ENCODE peak calls at places on chromosomes 13 and 19, in ten cellular contexts. One of them, this sample, is unnamed.

GRCh38 chr13:37303610-37304009 is 198.1 kb upstream of the CSNK1A1L start:
- DNase-seq in hepatocyte: no peak
- DNase-seq in neural progenitor cell: no peak
- DNase-seq in HepG2: no peak
- DNase-seq in GM23248: no peak
- DNase-seq in A673: no peak
- DNase-seq in fibroblast of lung: no peak
- DNase-seq in GM12878: no peak
- DNase-seq in PC-3: no peak
- DNase-seq in K562: no peak
- DNase-seq in this sample: no peak

GRCh38 chr13:30529085-30529815 is 63.5 kb upstream of the HMGB1 start:
- DNase-seq in hepatocyte: no peak
- DNase-seq in neural progenitor cell: no peak
- DNase-seq in HepG2: no peak
- DNase-seq in GM23248: peak; percentile 75
- DNase-seq in A673: no peak
- DNase-seq in fibroblast of lung: peak; percentile 34
- DNase-seq in GM12878: peak; percentile 30
- DNase-seq in PC-3: no peak
- DNase-seq in K562: no peak
- DNase-seq in this sample: no peak

GRCh38 chr19:41341669-41342490 is 11.8 kb downstream of the TGFB1 start:
- DNase-seq in hepatocyte: no peak
- DNase-seq in neural progenitor cell: no peak
- DNase-seq in HepG2: no peak
- DNase-seq in GM23248: no peak
- DNase-seq in A673: no peak
- DNase-seq in fibroblast of lung: no peak
- DNase-seq in GM12878: no peak
- DNase-seq in PC-3: no peak
- DNase-seq in K562: no peak
- DNase-seq in this sample: no peak

GRCh38 chr13:77810430-77810829 is 108.2 kb downstream of the EDNRB start:
- DNase-seq in hepatocyte: no peak
- DNase-seq in neural progenitor cell: no peak
- DNase-seq in HepG2: no peak
- DNase-seq in GM23248: peak; percentile 69
- DNase-seq in A673: peak; percentile 72
- DNase-seq in fibroblast of lung: peak; percentile 12
- DNase-seq in GM12878: no peak
- DNase-seq in PC-3: peak; percentile 53
- DNase-seq in K562: no peak
- DNase-seq in this sample: no peak

GRCh38 chr13:98325724-98326123 is 148.7 kb upstream of the RNF113B start:
- DNase-seq in hepatocyte: no peak
- DNase-seq in neural progenitor cell: no peak
- DNase-seq in HepG2: no peak
- DNase-seq in GM23248: no peak
- DNase-seq in A673: no peak
- DNase-seq in fibroblast of lung: no peak
- DNase-seq in GM12878: no peak
- DNase-seq in PC-3: no peak
- DNase-seq in K562: no peak
- DNase-seq in this sample: no peak

GRCh38 chr13:75480691-75481175 is 1.2 kb downstream of the TBC1D4 start:
- DNase-seq in hepatocyte: peak; percentile 60
- DNase-seq in neural progenitor cell: peak; percentile 65
- DNase-seq in HepG2: peak; percentile 53
- DNase-seq in GM23248: peak; percentile 61
- DNase-seq in A673: peak; percentile 45
- DNase-seq in fibroblast of lung: peak; percentile 62
- DNase-seq in GM12878: no peak
- DNase-seq in PC-3: peak; percentile 87
- DNase-seq in K562: peak; percentile 55
- DNase-seq in this sample: no peak

GRCh38 chr19:13026478-13026999 is 31.3 kb downstream of the NFIX start:
- DNase-seq in hepatocyte: peak; percentile 46
- DNase-seq in neural progenitor cell: no peak
- DNase-seq in HepG2: peak; percentile 96
- DNase-seq in GM23248: peak; percentile 75
- DNase-seq in A673: no peak
- DNase-seq in fibroblast of lung: peak; percentile 74
- DNase-seq in GM12878: no peak
- DNase-seq in PC-3: peak; percentile 68
- DNase-seq in K562: no peak
- DNase-seq in this sample: no peak

GRCh38 chr13:41546372-41547252 is 89.3 kb downstream of the RGCC start:
- DNase-seq in hepatocyte: no peak
- DNase-seq in neural progenitor cell: no peak
- DNase-seq in HepG2: peak; percentile 21
- DNase-seq in GM23248: peak; percentile 93
- DNase-seq in A673: no peak
- DNase-seq in fibroblast of lung: peak; percentile 94
- DNase-seq in GM12878: no peak
- DNase-seq in PC-3: peak; percentile 71
- DNase-seq in K562: no peak
- DNase-seq in this sample: no peak

GRCh38 chr13:100899720-100900316 is 225.2 kb upstream of the TMTC4 start:
- DNase-seq in hepatocyte: no peak
- DNase-seq in neural progenitor cell: no peak
- DNase-seq in HepG2: no peak
- DNase-seq in GM23248: peak; percentile 14
- DNase-seq in A673: no peak
- DNase-seq in fibroblast of lung: no peak
- DNase-seq in GM12878: no peak
- DNase-seq in PC-3: no peak
- DNase-seq in K562: no peak
- DNase-seq in this sample: no peak

GRCh38 chr13:100904293-100904976 is 229.8 kb upstream of the TMTC4 start:
- DNase-seq in hepatocyte: no peak
- DNase-seq in neural progenitor cell: no peak
- DNase-seq in HepG2: no peak
- DNase-seq in GM23248: no peak
- DNase-seq in A673: no peak
- DNase-seq in fibroblast of lung: no peak
- DNase-seq in GM12878: no peak
- DNase-seq in PC-3: no peak
- DNase-seq in K562: no peak
- DNase-seq in this sample: no peak
- H3K27ac ChIP-seq in hepatocyte: no peak overlapping the region
- H3K27ac ChIP-seq in neural progenitor cell: no peak overlapping the region
- H3K27ac ChIP-seq in HepG2: no peak overlapping the region
- H3K27ac ChIP-seq in GM23248: no peak overlapping the region
- H3K27ac ChIP-seq in A673: no peak overlapping the region
- H3K27ac ChIP-seq in fibroblast of lung: no peak overlapping the region
- H3K27ac ChIP-seq in GM12878: no peak overlapping the region
- H3K27ac ChIP-seq in PC-3: no peak overlapping the region
- H3K27ac ChIP-seq in K562: no peak overlapping the region
- H3K27ac ChIP-seq in this sample: no peak overlapping the region

GRCh38 chr19:22502766-22503165 is 80.6 kb upstream of the ZNF98 start:
- DNase-seq in hepatocyte: no peak
- DNase-seq in neural progenitor cell: no peak
- DNase-seq in HepG2: no peak
- DNase-seq in GM23248: no peak
- DNase-seq in A673: no peak
- DNase-seq in fibroblast of lung: no peak
- DNase-seq in GM12878: no peak
- DNase-seq in PC-3: no peak
- DNase-seq in K562: no peak
- DNase-seq in this sample: no peak

GRCh38 chr19:22503524-22503923 is 81.4 kb upstream of the ZNF98 start:
- DNase-seq in hepatocyte: no peak
- DNase-seq in neural progenitor cell: no peak
- DNase-seq in HepG2: no peak
- DNase-seq in GM23248: no peak
- DNase-seq in A673: no peak
- DNase-seq in fibroblast of lung: no peak
- DNase-seq in GM12878: no peak
- DNase-seq in PC-3: no peak
- DNase-seq in K562: no peak
- DNase-seq in this sample: no peak
- H3K9me3 ChIP-seq in hepatocyte: no peaks in the 10 kb centered on the region
- H3K9me3 ChIP-seq in neural progenitor cell: peaks cover 4% of the 10 kb centered on the region
- H3K9me3 ChIP-seq in HepG2: peaks cover 94% of the 10 kb centered on the region
- H3K9me3 ChIP-seq in GM23248: no peaks in the 10 kb centered on the region
- H3K9me3 ChIP-seq in A673: peaks cover 43% of the 10 kb centered on the region
- H3K9me3 ChIP-seq in fibroblast of lung: no peaks in the 10 kb centered on the region
- H3K9me3 ChIP-seq in GM12878: peaks cover 2% of the 10 kb centered on the region
- H3K9me3 ChIP-seq in PC-3: peaks cover 27% of the 10 kb centered on the region
- H3K9me3 ChIP-seq in K562: no peaks in the 10 kb centered on the region
- H3K9me3 ChIP-seq in this sample: no peaks in the 10 kb centered on the region

DNA sequence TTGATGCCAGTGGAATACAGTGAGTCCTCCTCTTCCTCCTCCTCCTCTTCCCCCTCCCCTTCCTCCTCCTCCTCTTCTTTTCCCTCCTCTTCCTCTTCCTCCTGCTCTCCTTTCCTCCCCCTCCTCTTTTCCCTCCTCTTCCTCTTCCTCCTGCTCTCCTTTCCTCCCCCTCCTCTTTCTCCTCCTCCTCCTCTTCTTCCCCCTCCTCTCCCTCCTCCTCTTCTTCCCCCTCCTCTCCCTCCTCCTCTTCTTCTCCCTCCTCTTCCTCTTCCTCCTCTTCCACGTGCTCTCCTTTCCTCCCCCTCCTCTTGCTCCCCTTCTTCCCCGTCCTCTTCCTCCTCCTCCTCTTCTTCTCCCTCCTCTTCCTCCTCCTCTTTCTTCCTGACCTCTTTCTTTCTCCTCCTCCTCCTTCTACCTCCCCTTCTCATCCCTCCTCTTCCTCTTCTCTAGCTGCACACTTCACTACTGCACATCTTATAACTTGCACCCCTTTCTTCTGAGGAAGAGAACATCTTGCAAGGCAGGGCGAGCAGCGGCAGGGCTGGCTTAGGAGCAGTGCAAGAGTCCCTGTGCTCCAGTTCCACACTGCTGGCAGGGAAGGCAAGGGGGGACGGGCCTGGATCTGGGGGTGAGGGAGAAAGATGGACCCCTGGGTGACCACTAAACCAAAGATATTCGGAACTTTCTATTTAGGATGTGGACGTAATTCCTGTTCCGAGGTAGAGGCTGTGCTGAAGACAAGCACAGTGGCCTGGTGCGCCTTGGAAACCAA is 5.6 kb downstream of the PDX1 start:
- DNase-seq in hepatocyte: no peak
- DNase-seq in neural progenitor cell: no peak
- DNase-seq in HepG2: no peak
- DNase-seq in GM23248: no peak
- DNase-seq in A673: no peak
- DNase-seq in fibroblast of lung: no peak
- DNase-seq in GM12878: no peak
- DNase-seq in PC-3: no peak
- DNase-seq in K562: no peak
- DNase-seq in this sample: no peak
- TF ChIP-seq EZH2 in hepatocyte: no peak
- TF ChIP-seq EZH2 in neural progenitor cell: no peak
- TF ChIP-seq EZH2 in HepG2: no peak
- TF ChIP-seq EZH2 in GM23248: peak; percentile 26
- TF ChIP-seq EZH2 in A673: no peak
- TF ChIP-seq EZH2 in fibroblast of lung: peak; percentile 44
- TF ChIP-seq EZH2 in GM12878: no peak
- TF ChIP-seq EZH2 in PC-3: no peak
- TF ChIP-seq EZH2 in K562: no peak
- TF ChIP-seq EZH2 in this sample: peak; percentile 32

GRCh38 chr13:110317496-110318195 is 10.6 kb downstream of the COL4A2 start:
- DNase-seq in hepatocyte: no peak
- DNase-seq in neural progenitor cell: no peak
- DNase-seq in HepG2: no peak
- DNase-seq in GM23248: no peak
- DNase-seq in A673: no peak
- DNase-seq in fibroblast of lung: no peak
- DNase-seq in GM12878: no peak
- DNase-seq in PC-3: no peak
- DNase-seq in K562: no peak
- DNase-seq in this sample: no peak

GRCh38 chr13:110318920-110319319 is 11.8 kb downstream of the COL4A2 start:
- DNase-seq in hepatocyte: no peak
- DNase-seq in neural progenitor cell: no peak
- DNase-seq in HepG2: no peak
- DNase-seq in GM23248: no peak
- DNase-seq in A673: no peak
- DNase-seq in fibroblast of lung: no peak
- DNase-seq in GM12878: no peak
- DNase-seq in PC-3: no peak
- DNase-seq in K562: no peak
- DNase-seq in this sample: no peak

GRCh38 chr13:110319774-110320509 is 12.9 kb downstream of the COL4A2 start:
- DNase-seq in hepatocyte: no peak
- DNase-seq in neural progenitor cell: no peak
- DNase-seq in HepG2: no peak
- DNase-seq in GM23248: peak; percentile 80
- DNase-seq in A673: peak; percentile 85
- DNase-seq in fibroblast of lung: peak; percentile 95
- DNase-seq in GM12878: no peak
- DNase-seq in PC-3: peak; percentile 81
- DNase-seq in K562: no peak
- DNase-seq in this sample: no peak

GRCh38 chr13:110320645-110321044 is 13.6 kb downstream of the COL4A2 start:
- DNase-seq in hepatocyte: no peak
- DNase-seq in neural progenitor cell: no peak
- DNase-seq in HepG2: no peak
- DNase-seq in GM23248: no peak
- DNase-seq in A673: no peak
- DNase-seq in fibroblast of lung: no peak
- DNase-seq in GM12878: no peak
- DNase-seq in PC-3: no peak
- DNase-seq in K562: no peak
- DNase-seq in this sample: no peak

GRCh38 chr13:110319397-110319773 is 12.3 kb downstream of the COL4A2 start:
- DNase-seq in hepatocyte: no peak
- DNase-seq in neural progenitor cell: no peak
- DNase-seq in HepG2: no peak
- DNase-seq in GM23248: no peak
- DNase-seq in A673: no peak
- DNase-seq in fibroblast of lung: peak; percentile 35
- DNase-seq in GM12878: no peak
- DNase-seq in PC-3: no peak
- DNase-seq in K562: no peak
- DNase-seq in this sample: no peak
- H3K27ac ChIP-seq in hepatocyte: peak overlapping the region; percentile 5
- H3K27ac ChIP-seq in neural progenitor cell: no peak overlapping the region
- H3K27ac ChIP-seq in HepG2: no peak overlapping the region
- H3K27ac ChIP-seq in GM23248: no peak overlapping the region
- H3K27ac ChIP-seq in A673: peak overlapping the region; percentile 85
- H3K27ac ChIP-seq in fibroblast of lung: no peak overlapping the region
- H3K27ac ChIP-seq in GM12878: no peak overlapping the region
- H3K27ac ChIP-seq in PC-3: peak overlapping the region; percentile 88
- H3K27ac ChIP-seq in K562: no peak overlapping the region
- H3K27ac ChIP-seq in this sample: no peak overlapping the region

GRCh38 chr19:53294786-53295441 is 27.4 kb upstream of the VN1R4 start:
- DNase-seq in hepatocyte: no peak
- DNase-seq in neural progenitor cell: peak; percentile 29
- DNase-seq in HepG2: no peak
- DNase-seq in GM23248: no peak
- DNase-seq in A673: no peak
- DNase-seq in fibroblast of lung: peak; percentile 6
- DNase-seq in GM12878: no peak
- DNase-seq in PC-3: no peak
- DNase-seq in K562: no peak
- DNase-seq in this sample: no peak
- H3K9me3 ChIP-seq in hepatocyte: no peaks in the 10 kb centered on the region
- H3K9me3 ChIP-seq in neural progenitor cell: no peaks in the 10 kb centered on the region
- H3K9me3 ChIP-seq in HepG2: peaks cover 55% of the 10 kb centered on the region
- H3K9me3 ChIP-seq in GM23248: no peaks in the 10 kb centered on the region
- H3K9me3 ChIP-seq in A673: peaks cover 22% of the 10 kb centered on the region
- H3K9me3 ChIP-seq in fibroblast of lung: no peaks in the 10 kb centered on the region
- H3K9me3 ChIP-seq in GM12878: peaks cover 4% of the 10 kb centered on the region
- H3K9me3 ChIP-seq in PC-3: peaks cover 48% of the 10 kb centered on the region
- H3K9me3 ChIP-seq in K562: no peaks in the 10 kb centered on the region
- H3K9me3 ChIP-seq in this sample: peaks cover 8% of the 10 kb centered on the region

GRCh38 chr19:33784432-33784831 is 12.2 kb upstream of the KCTD15 start:
- DNase-seq in hepatocyte: no peak
- DNase-seq in neural progenitor cell: no peak
- DNase-seq in HepG2: no peak
- DNase-seq in GM23248: peak; percentile 16
- DNase-seq in A673: no peak
- DNase-seq in fibroblast of lung: peak; percentile 75
- DNase-seq in GM12878: no peak
- DNase-seq in PC-3: peak; percentile 33
- DNase-seq in K562: no peak
- DNase-seq in this sample: no peak
- TF ChIP-seq EZH2 in hepatocyte: no peak
- TF ChIP-seq EZH2 in neural progenitor cell: no peak
- TF ChIP-seq EZH2 in HepG2: no peak
- TF ChIP-seq EZH2 in GM23248: no peak
- TF ChIP-seq EZH2 in A673: no peak
- TF ChIP-seq EZH2 in fibroblast of lung: no peak
- TF ChIP-seq EZH2 in GM12878: no peak
- TF ChIP-seq EZH2 in PC-3: no peak
- TF ChIP-seq EZH2 in K562: no peak
- TF ChIP-seq EZH2 in this sample: no peak

This sample was measured in SK-N-MC.